ENCODE peak calls at places on chromosomes 7 and 10, in eight cellular contexts. G is GM12878; L is CD4-positive, alpha-beta T cell; Z is body of pancreas; U is mammary epithelial cell; R is A549; J is GM23248; P is BE2C. K is an unnamed sample.
A peak's percentile ranks its signal among the peaks of the same experiment; 100 is the strongest.

GRCh38 chr7:43698461-43699255 is 30.7 kb downstream of the COA1 start:
- DNase-seq in Z (no peak), P (no peak), R (no peak), U (no peak), J (peak; percentile 63), L (no peak), G (no peak), K (no peak)

GRCh38 chr7:117427258-117427701 is at the start of gene ASZ1:
- DNase-seq in U (no peak), G (no peak), J (no peak), Z (no peak), P (no peak), L (no peak), R (no peak), K (no peak)

GRCh38 chr10:28503114-28503513 is 29.8 kb upstream of the WAC start:
- DNase-seq in R (no peak), J (peak; percentile 7), U (peak; percentile 15), P (peak; percentile 51), L (no peak), Z (peak; percentile 59), G (no peak), K (no peak)

GRCh38 chr10:69769395-69769989 is 32.2 kb upstream of the COL13A1 start:
- DNase-seq in R (peak; percentile 84), P (peak; percentile 21), G (no peak), L (no peak), J (peak; percentile 90), Z (peak; percentile 67), U (peak; percentile 59), K (no peak)

GRCh38 chr7:135361788-135362187 is 128.2 kb downstream of the STRA8 start:
- DNase-seq in Z (no peak), U (no peak), P (no peak), J (no peak), G (no peak), R (no peak), L (no peak), K (no peak)

GRCh38 chr10:86757110-86757790 is 831 bp downstream of the BMPR1A start:
- DNase-seq in U (peak; percentile 51), L (peak; percentile 5), P (peak; percentile 24), Z (peak; percentile 34), J (peak; percentile 82), G (no peak), R (peak; percentile 59), K (no peak)

GRCh38 chr7:91079491-91079890 is 184.7 kb upstream of the FZD1 start:
- DNase-seq in U (no peak), R (no peak), J (peak; percentile 64), P (no peak), G (no peak), L (no peak), Z (no peak), K (no peak)

GRCh38 chr10:69124558-69125121 is 662 bp downstream of the VPS26A start:
- DNase-seq in J (peak; percentile 80), R (peak; percentile 35), Z (peak; percentile 32), U (peak; percentile 73), L (no peak), P (peak; percentile 15), G (no peak), K (no peak)

GRCh38 chr10:131982796-131983195 is 1.1 kb upstream of the BNIP3 start:
- DNase-seq in G (no peak), Z (no peak), U (no peak), L (no peak), R (no peak), P (no peak), J (no peak), K (no peak)

GRCh38 chr7:19016140-19016539 is 101.3 kb downstream of the TWIST1 start:
- DNase-seq in G (no peak), U (peak; percentile 52), J (peak; percentile 57), P (no peak), R (no peak), Z (no peak), L (no peak), K (no peak)

DNA sequence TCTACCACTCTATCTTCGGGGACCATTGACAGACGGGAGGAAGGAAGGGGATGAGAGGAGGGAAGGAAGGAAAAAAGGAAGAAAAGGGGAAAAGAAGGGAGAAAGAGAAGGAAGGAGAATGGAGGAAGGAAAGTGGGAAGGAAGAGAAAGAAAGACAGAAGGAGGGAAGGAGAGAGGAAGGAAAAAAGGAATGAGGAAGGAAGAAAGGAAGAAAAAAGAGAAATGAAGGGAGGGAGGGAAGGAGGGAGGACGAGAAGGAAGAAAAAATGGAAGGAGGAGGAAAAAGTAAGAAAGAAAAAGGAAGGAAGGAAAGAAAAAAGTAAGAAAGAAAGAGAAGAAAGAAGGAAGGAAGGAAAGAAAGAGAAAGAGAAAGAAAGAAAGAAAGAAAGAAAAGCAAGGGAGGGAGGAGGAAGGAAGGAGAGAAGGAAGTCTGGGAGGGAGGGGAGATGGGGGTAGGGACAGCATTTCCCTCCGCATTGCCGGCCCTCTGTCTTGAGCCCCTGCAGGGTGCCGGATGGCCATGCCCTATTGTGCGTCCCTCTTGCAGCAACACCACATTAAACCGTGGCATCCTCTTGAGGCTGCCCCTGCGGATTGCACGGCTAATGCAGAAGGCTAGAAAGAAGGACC is 128.8 kb downstream of the ADARB2 start:
- DNase-seq in R (no peak), U (no peak), G (no peak), J (no peak), L (no peak), P (no peak), Z (no peak), K (no peak)
- H3K9me3 ChIP-seq in R (no peaks in the 10 kb centered on the region), U (peaks cover 18% of the 10 kb centered on the region), G (no peaks in the 10 kb centered on the region), J (no peaks in the 10 kb centered on the region), L (no peaks in the 10 kb centered on the region), P (no peaks in the 10 kb centered on the region), Z (no peaks in the 10 kb centered on the region), K (no peaks in the 10 kb centered on the region)

GRCh38 chr7:56495165-56495564 is 378.9 kb upstream of the NUPR2 start:
- DNase-seq in R (no peak), J (no peak), Z (no peak), G (no peak), L (no peak), P (no peak), U (no peak), K (no peak)

GRCh38 chr7:56493196-56493595 is 377.0 kb upstream of the NUPR2 start:
- DNase-seq in L (no peak), P (no peak), R (no peak), Z (no peak), G (no peak), J (no peak), U (no peak), K (no peak)

GRCh38 chr7:56493704-56494450 is 377.7 kb upstream of the NUPR2 start:
- DNase-seq in R (no peak), L (no peak), G (no peak), J (no peak), P (no peak), U (no peak), Z (no peak), K (no peak)

DNA sequence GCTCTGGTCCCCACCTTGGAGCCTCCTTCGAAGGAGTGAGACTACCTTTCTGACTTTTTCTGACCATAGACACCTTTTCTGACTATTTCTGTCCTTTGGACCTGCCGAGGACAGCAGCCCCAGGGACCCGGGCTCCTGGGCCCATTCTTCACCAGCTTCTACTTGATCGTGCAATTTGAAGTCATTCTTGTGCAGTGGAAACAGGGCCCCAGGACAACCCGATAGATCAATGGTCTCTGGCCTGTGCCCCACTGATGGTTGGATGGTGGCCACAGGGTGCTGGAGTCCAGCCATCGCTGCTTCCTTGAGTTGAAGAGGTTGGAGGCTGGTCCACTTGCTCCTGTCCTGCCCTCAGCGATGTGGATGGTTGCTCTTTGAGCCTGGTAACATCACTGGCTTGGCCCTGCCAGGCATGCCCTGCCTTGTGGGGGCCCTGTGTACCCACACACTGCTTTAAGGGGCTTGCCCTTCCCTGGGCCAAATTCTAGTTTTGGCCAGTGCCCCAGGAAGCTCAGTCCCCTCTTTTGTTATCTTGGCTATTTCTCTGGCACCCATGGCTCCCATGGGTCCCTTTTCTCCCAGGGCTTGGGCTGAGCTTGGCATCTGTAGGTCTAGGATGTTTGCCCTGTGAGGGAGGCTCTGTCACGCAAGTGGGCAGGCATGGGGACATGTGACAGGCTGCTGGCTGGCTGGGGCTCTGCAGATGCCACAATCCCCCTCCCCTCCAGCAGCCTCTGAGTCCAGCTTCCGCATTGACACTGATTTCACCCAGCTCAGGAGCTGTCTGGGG is 375.6 kb upstream of the NUPR2 start:
- DNase-seq in Z (no peak), L (no peak), J (no peak), G (no peak), R (no peak), P (no peak), U (no peak), K (no peak)
- H3K9me3 ChIP-seq in Z (no peaks in the 10 kb centered on the region), L (peaks cover 69% of the 10 kb centered on the region), J (no peaks in the 10 kb centered on the region), G (no peaks in the 10 kb centered on the region), R (peaks cover 19% of the 10 kb centered on the region), P (no peaks in the 10 kb centered on the region), U (peaks cover 61% of the 10 kb centered on the region), K (peaks cover 4% of the 10 kb centered on the region)

GRCh38 chr7:57384380-57384779 is 65.6 kb upstream of the ZNF716 start:
- DNase-seq in L (no peak), G (no peak), J (no peak), U (no peak), R (no peak), P (no peak), Z (no peak), K (no peak)
- H3K9me3 ChIP-seq in L (peaks cover 19% of the 10 kb centered on the region), G (no peaks in the 10 kb centered on the region), J (no peaks in the 10 kb centered on the region), U (peaks cover 63% of the 10 kb centered on the region), R (peaks cover 2% of the 10 kb centered on the region), P (no peaks in the 10 kb centered on the region), Z (no peaks in the 10 kb centered on the region), K (no peaks in the 10 kb centered on the region)

DNA sequence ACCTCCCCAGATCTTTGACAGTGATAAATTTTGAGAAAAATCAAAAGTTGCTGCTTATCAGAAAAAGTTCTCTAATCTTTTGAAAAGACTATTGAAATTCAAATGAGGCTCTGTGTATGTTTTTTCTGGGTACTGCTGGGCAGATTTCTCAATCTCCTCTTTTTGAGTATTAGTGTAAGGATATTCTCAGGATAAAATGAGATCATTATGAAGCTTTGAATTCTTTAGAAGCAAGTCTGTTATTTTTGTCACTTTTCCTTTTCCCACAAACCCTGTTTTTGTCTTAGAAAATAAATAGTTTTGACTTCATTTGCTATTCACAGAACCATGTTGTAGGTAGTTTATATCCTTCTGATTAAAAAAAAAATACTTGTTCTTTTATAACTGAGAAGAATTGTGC is 7.9 kb downstream of the STAM start:
- DNase-seq in U (no peak), J (peak; percentile 56), G (no peak), L (no peak), Z (no peak), R (no peak), P (no peak), K (no peak)
- H3K9me3 ChIP-seq in U (no peaks in the 10 kb centered on the region), J (no peaks in the 10 kb centered on the region), G (peaks cover 19% of the 10 kb centered on the region), L (peaks cover 14% of the 10 kb centered on the region), Z (no peaks in the 10 kb centered on the region), R (peaks cover 11% of the 10 kb centered on the region), P (no peaks in the 10 kb centered on the region), K (peaks cover 9% of the 10 kb centered on the region)

GRCh38 chr7:146514304-146514703 is 397.7 kb downstream of the CNTNAP2 start:
- DNase-seq in G (no peak), U (no peak), R (no peak), J (no peak), P (no peak), Z (no peak), L (no peak), K (no peak)

GRCh38 chr7:146510088-146510680 is 393.6 kb downstream of the CNTNAP2 start:
- DNase-seq in P (no peak), Z (no peak), L (no peak), G (no peak), U (no peak), J (no peak), R (no peak), K (no peak)
- H3K9me3 ChIP-seq in P (peaks cover 2% of the 10 kb centered on the region), Z (no peaks in the 10 kb centered on the region), L (peaks cover 29% of the 10 kb centered on the region), G (no peaks in the 10 kb centered on the region), U (peaks cover 20% of the 10 kb centered on the region), J (no peaks in the 10 kb centered on the region), R (peaks cover 6% of the 10 kb centered on the region), K (no peaks in the 10 kb centered on the region)

K was measured in T-helper 17 cell.